ENCODE peak calls at places on chromosome 11, in eight cellular contexts. S is H7; Z is midbrain; A is caudate nucleus; Y is Kasumi-1; E is CD8-positive, alpha-beta memory T cell; C is effector CD4-positive, alpha-beta T cell; G is fibroblast of the aortic adventitia. R is an unnamed sample.

GRCh38 chr11:5043385-5043784 is 2.9 kb upstream of the OR52J3 start:
- DNase-seq in Y (no peak), G (no peak), S (no peak), E (no peak), A (no peak), Z (no peak), C (no peak), R (no peak)

GRCh38 chr11:34300571-34301295 is 57.1 kb downstream of the ABTB2 start:
- DNase-seq in G (no peak), C (no peak), E (no peak), S (no peak), Y (peak; percentile 26), Z (no peak), A (no peak), R (peak; percentile 45)

GRCh38 chr11:12474871-12475270 is 97.5 kb downstream of the PARVA start:
- DNase-seq in S (no peak), A (no peak), Y (no peak), Z (no peak), E (no peak), C (no peak), G (no peak), R (no peak)

GRCh38 chr11:86790867-86791849 is 9.2 kb upstream of the PRSS23 start:
- DNase-seq in Z (no peak), G (no peak), E (no peak), Y (no peak), A (no peak), S (no peak), C (no peak), R (no peak)

GRCh38 chr11:2459796-2460531 is 15.2 kb downstream of the KCNQ1 start:
- DNase-seq in Y (no peak), A (no peak), C (no peak), S (peak; percentile 66), G (no peak), Z (no peak), E (no peak), R (no peak)

GRCh38 chr11:111870522-111870886 is 877 bp downstream of the ALG9 start:
- DNase-seq in G (no peak), Z (no peak), A (no peak), E (no peak), S (no peak), Y (peak; percentile 43), C (no peak), R (no peak)

GRCh38 chr11:134528453-134528852 is 116.4 kb upstream of the B3GAT1 start:
- DNase-seq in G (no peak), Z (no peak), A (no peak), C (no peak), E (no peak), Y (no peak), S (peak; percentile 19), R (no peak)

GRCh38 chr11:2802389-2803185 is 83.0 kb downstream of the CDKN1C start:
- DNase-seq in C (peak; percentile 0), Z (no peak), Y (no peak), A (no peak), G (no peak), E (no peak), S (peak; percentile 49), R (no peak)

GRCh38 chr11:44011797-44012196 is 36.0 kb upstream of the ACCSL start:
- DNase-seq in A (no peak), S (peak; percentile 2), Z (no peak), C (no peak), G (peak; percentile 56), E (no peak), Y (no peak), R (no peak)

GRCh38 chr11:34754171-34754823 is 133.4 kb downstream of the EHF start:
- DNase-seq in Z (no peak), Y (no peak), G (peak; percentile 12), S (no peak), A (no peak), E (no peak), C (no peak), R (no peak)

GRCh38 chr11:115199501-115199900 is 304.7 kb downstream of the CADM1 start:
- DNase-seq in S (no peak), A (no peak), Z (no peak), C (no peak), G (no peak), Y (no peak), E (no peak), R (no peak)

GRCh38 chr11:17544181-17544622 is at the start of gene USH1C:
- DNase-seq in S (peak; percentile 97), Y (no peak), A (no peak), G (no peak), C (no peak), Z (no peak), E (no peak), R (no peak)

GRCh38 chr11:70034740-70035365 is 43.3 kb upstream of the ANO1 start:
- DNase-seq in S (no peak), E (no peak), Y (no peak), G (no peak), C (no peak), Z (no peak), A (no peak), R (no peak)

GRCh38 chr11:85737738-85738137 is 51.7 kb upstream of the CCDC89 start:
- DNase-seq in E (no peak), Y (no peak), S (no peak), G (no peak), A (no peak), Z (no peak), C (no peak), R (no peak)

GRCh38 chr11:14373941-14374646 is 15.1 kb upstream of the RRAS2 start:
- DNase-seq in A (no peak), G (peak; percentile 88), C (no peak), Y (no peak), S (no peak), E (no peak), Z (no peak), R (no peak)

R was measured in GDM1.